ENCODE peak calls at places on chromosomes 1 and 21, in five cellular contexts. X is neuronal stem cell, H is trophoblast cell, P is H1, R is mesenchymal stem cell. T is an unnamed sample.

GRCh38 chr1:212402876-212403275 is 11.8 kb downstream of the PACC1 start:
- DNase-seq in X (no peak), H (peak), P (no peak), R (no peak), T (no peak)

GRCh38 chr1:66478116-66478515 is 55.8 kb upstream of the SGIP1 start:
- DNase-seq in X (no peak), H (peak), P (no peak), R (peak), T (no peak)

GRCh38 chr1:66435541-66435940 is 98.4 kb upstream of the SGIP1 start:
- DNase-seq in X (no peak), H (no peak), P (no peak), R (no peak), T (no peak)

GRCh38 chr1:97918961-97919360 is 1.9 kb downstream of the DPYD start:
- DNase-seq in X (no peak), H (no peak), P (no peak), R (no peak), T (no peak)

GRCh38 chr1:24909388-24909898 is 20.6 kb downstream of the RUNX3 start:
- DNase-seq in X (peak), H (peak), P (peak), R (peak), T (peak)

GRCh38 chr1:66445492-66446181 is 88.3 kb upstream of the SGIP1 start:
- DNase-seq in X (no peak), H (no peak), P (no peak), R (no peak), T (no peak)

GRCh38 chr21:43588957-43589356 is 70.3 kb downstream of the HSF2BP start:
- DNase-seq in X (no peak), H (no peak), P (no peak), R (no peak), T (no peak)

GRCh38 chr1:115299266-115299665 is 38.8 kb downstream of the NGF start:
- DNase-seq in X (no peak), H (peak), P (no peak), R (no peak), T (no peak)

GRCh38 chr1:68199603-68200002 is 32.7 kb downstream of the WLS start:
- DNase-seq in X (no peak), H (no peak), P (no peak), R (no peak), T (no peak)

GRCh38 chr1:199743227-199743626 is 284.3 kb upstream of the NR5A2 start:
- DNase-seq in X (no peak), H (no peak), P (no peak), R (peak), T (no peak)

GRCh38 chr1:23178931-23179330 is 10.3 kb upstream of the LUZP1 start:
- DNase-seq in X (no peak), H (peak), P (no peak), R (peak), T (no peak)

GRCh38 chr21:41755258-41755933 is 11.5 kb downstream of the RIPK4 start:
- DNase-seq in X (no peak), H (peak), P (no peak), R (no peak), T (no peak)

GRCh38 chr1:5364591-5364990 is 627.6 kb downstream of the NPHP4 start:
- DNase-seq in X (no peak), H (no peak), P (no peak), R (no peak), T (no peak)

GRCh38 chr1:39410915-39411436 is 80.5 kb upstream of the BMP8A start:
- DNase-seq in X (peak), H (peak), P (no peak), R (peak), T (peak)

GRCh38 chr1:1071486-1072298 is 2.4 kb downstream of the RNF223 start:
- DNase-seq in X (no peak), H (no peak), P (no peak), R (no peak), T (no peak)

GRCh38 chr1:34162852-34163766 is 1.9 kb downstream of the CSMD2 start:
- DNase-seq in X (peak), H (peak), P (peak), R (peak), T (peak)

GRCh38 chr1:165561257-165561656 is 17.5 kb downstream of the LRRC52 start:
- DNase-seq in X (no peak), H (no peak), P (no peak), R (no peak), T (no peak)

GRCh38 chr1:112298558-112298957 is 97.5 kb upstream of the CTTNBP2NL start:
- DNase-seq in X (peak), H (peak), P (peak), R (peak), T (peak)

GRCh38 chr1:32540589-32540988 is 1.4 kb downstream of the ZBTB8A start:
- DNase-seq in X (no peak), H (no peak), P (no peak), R (peak), T (no peak)

GRCh38 chr1:79507770-79508169 is 501.2 kb upstream of the ADGRL4 start:
- DNase-seq in X (no peak), H (no peak), P (no peak), R (no peak), T (no peak)

GRCh38 chr1:178713270-178713669 is 11.8 kb upstream of the RALGPS2 start:
- DNase-seq in X (no peak), H (no peak), P (no peak), R (peak), T (no peak)

GRCh38 chr1:116847688-116848531 is 61.8 kb upstream of the PTGFRN start:
- DNase-seq in X (no peak), H (peak), P (no peak), R (peak), T (no peak)

GRCh38 chr1:240190881-240191385 is 99.2 kb downstream of the FMN2 start:
- DNase-seq in X (no peak), H (peak), P (no peak), R (peak), T (no peak)

GRCh38 chr21:45998276-45998701 is 16.7 kb downstream of the COL6A1 start:
- DNase-seq in X (no peak), H (no peak), P (no peak), R (no peak), T (peak)

GRCh38 chr1:207910678-207911354 is at the start of gene CD34:
- DNase-seq in X (peak), H (peak), P (no peak), R (no peak), T (peak)

GRCh38 chr1:19300211-19300610 is 11.6 kb upstream of the AKR7A3 start:
- DNase-seq in X (no peak), H (no peak), P (no peak), R (no peak), T (no peak)

GRCh38 chr1:235644693-235645305 is 4.8 kb downstream of the GNG4 start:
- DNase-seq in X (no peak), H (no peak), P (no peak), R (no peak), T (no peak)

GRCh38 chr1:170032531-170033295 is 41.8 kb downstream of the KIFAP3 start:
- DNase-seq in X (no peak), H (no peak), P (no peak), R (no peak), T (no peak)

GRCh38 chr21:44727757-44728156 is 16.4 kb upstream of the TSPEAR start:
- DNase-seq in X (no peak), H (no peak), P (no peak), R (no peak), T (peak)

GRCh38 chr1:92095868-92096267 is 15.7 kb downstream of the BTBD8 start:
- DNase-seq in X (no peak), H (no peak), P (no peak), R (no peak), T (no peak)

GRCh38 chr1:21586222-21586621 is 77.0 kb downstream of the ALPL start:
- DNase-seq in X (no peak), H (no peak), P (no peak), R (no peak), T (no peak)

GRCh38 chr1:87042127-87042811 is 127.8 kb downstream of the HS2ST1 start:
- DNase-seq in X (no peak), H (no peak), P (no peak), R (no peak), T (no peak)

DNA sequence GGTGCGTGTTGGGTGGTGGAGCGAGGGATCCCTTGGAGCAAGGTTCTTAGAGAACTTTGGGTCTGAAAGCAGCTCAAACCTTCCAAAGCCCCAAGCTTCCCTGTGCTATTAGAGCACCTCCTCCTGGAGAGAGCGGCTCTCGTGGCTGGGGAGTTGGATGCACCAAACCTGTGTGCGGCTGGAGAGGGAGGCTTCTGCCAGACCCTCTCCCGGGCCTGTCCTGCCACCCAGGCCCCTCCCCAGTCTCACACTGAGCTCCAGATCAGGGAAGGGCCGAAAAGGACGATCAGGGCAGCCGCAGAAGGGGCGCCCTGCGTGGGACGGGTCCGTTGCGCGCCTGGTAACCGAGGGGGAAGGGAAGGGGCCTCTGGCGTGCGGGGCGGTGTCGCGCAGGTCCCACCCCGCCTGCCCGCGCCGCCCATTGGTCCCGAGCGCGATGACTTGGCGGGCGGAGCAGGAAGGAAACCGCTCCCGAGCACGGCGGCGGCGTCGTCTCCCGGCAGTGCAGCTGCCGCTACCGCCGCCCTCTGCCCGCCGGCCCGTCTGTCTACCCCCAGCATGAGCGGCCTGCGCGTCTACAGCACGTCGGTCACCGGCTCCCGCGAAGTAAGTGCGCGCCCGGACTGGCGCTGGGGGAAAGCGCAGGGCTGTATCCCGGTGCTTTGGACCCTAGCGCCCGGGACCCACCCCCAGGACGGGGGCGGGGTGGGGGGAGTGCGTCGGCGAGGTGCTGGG is at the start of gene SH3BGRL3:
- DNase-seq in X (peak), H (peak), P (no peak), R (peak), T (peak)
- H2BK12ac ChIP-seq in X (no peak), H (no peak), P (no peak), R (peak), T (no peak)

GRCh38 chr1:245016700-245017099 is 138.1 kb upstream of the KIF26B start:
- DNase-seq in X (no peak), H (no peak), P (no peak), R (no peak), T (no peak)
- H2BK12ac ChIP-seq in X (no peak), H (no peak), P (no peak), R (no peak), T (no peak)

DNA sequence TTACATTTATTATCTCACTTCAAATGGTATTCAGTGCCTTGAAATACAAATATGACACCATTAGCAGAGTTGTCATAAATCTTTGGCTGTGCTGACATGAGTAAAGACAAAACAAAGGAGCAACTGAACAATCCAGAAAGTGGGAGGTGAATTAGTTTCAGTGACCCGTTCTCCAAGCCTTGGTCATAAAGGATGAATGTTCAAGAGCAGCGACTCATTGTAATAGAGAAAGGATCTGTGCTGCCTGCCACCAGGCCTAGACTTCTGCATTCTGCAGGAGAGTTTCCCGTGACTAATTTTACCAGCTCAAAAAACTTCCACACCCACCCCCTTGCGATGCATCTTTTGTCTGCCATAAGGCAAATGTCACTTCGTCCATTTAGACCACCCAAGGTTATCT is 28.8 kb downstream of the PALMD start:
- DNase-seq in X (no peak), H (no peak), P (no peak), R (no peak), T (no peak)
- H2BK12ac ChIP-seq in X (no peak), H (no peak), P (no peak), R (peak), T (no peak)

DNA sequence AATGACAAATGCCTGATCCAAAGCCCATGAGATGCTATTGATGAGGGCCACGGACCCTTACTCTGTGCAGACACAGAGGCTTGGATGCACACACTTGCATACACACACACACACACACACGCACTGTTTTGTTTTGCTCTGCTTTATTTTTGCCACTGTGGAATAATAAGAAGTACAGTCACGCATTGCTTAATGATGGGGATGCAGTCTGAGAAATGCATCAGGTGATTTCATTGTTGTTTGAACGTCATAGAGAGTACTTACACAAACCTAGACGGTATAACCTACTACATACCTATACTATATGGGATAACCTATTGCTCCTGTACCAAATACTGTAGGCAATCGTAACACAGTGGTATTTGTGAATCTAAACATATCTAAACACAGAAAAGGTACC is 104.4 kb downstream of the RHOU start:
- DNase-seq in X (no peak), H (peak), P (no peak), R (peak), T (no peak)
- H2BK12ac ChIP-seq in X (no peak), H (peak), P (no peak), R (peak), T (no peak)

T was measured in H9.